ENCODE peak calls at places on chromosomes 13 and 19, in ten cellular contexts. One of them, this sample, is unnamed.

GRCh38 chr19:8097198-8097597 is 44.6 kb downstream of the CCL25 start:
- DNase-seq in activated CD4-positive, alpha-beta T cell treated with anti-CD3 and anti-CD28 coated beads for 24 hours: no peak
- DNase-seq in HL-60: no peak
- DNase-seq in AG09309: no peak
- DNase-seq in BE2C: no peak
- DNase-seq in GM18507: no peak
- DNase-seq in head of caudate nucleus: no peak
- DNase-seq in stromal cell of bone marrow: no peak
- DNase-seq in CD4-positive, alpha-beta memory T cell: no peak
- DNase-seq in HuH-7: no peak
- DNase-seq in this sample: no peak

GRCh38 chr13:112885782-112886268 is 83.2 kb upstream of the MCF2L start:
- DNase-seq in activated CD4-positive, alpha-beta T cell treated with anti-CD3 and anti-CD28 coated beads for 24 hours: no peak
- DNase-seq in HuH-7: peak
- DNase-seq in BE2C: peak
- DNase-seq in head of caudate nucleus: no peak
- DNase-seq in HL-60: no peak
- DNase-seq in AG09309: peak
- DNase-seq in GM18507: no peak
- DNase-seq in CD4-positive, alpha-beta memory T cell: no peak
- DNase-seq in stromal cell of bone marrow: peak
- DNase-seq in this sample: peak

GRCh38 chr19:56663931-56664500 is 7.5 kb downstream of the ZNF835 start:
- DNase-seq in head of caudate nucleus: no peak
- DNase-seq in AG09309: no peak
- DNase-seq in activated CD4-positive, alpha-beta T cell treated with anti-CD3 and anti-CD28 coated beads for 24 hours: no peak
- DNase-seq in CD4-positive, alpha-beta memory T cell: no peak
- DNase-seq in HuH-7: no peak
- DNase-seq in HL-60: no peak
- DNase-seq in stromal cell of bone marrow: no peak
- DNase-seq in GM18507: no peak
- DNase-seq in BE2C: no peak
- DNase-seq in this sample: no peak

GRCh38 chr19:38683393-38684077 is 36.1 kb downstream of the ACTN4 start:
- DNase-seq in HuH-7: peak
- DNase-seq in BE2C: peak
- DNase-seq in stromal cell of bone marrow: peak
- DNase-seq in activated CD4-positive, alpha-beta T cell treated with anti-CD3 and anti-CD28 coated beads for 24 hours: peak
- DNase-seq in CD4-positive, alpha-beta memory T cell: no peak
- DNase-seq in head of caudate nucleus: peak
- DNase-seq in GM18507: no peak
- DNase-seq in AG09309: no peak
- DNase-seq in HL-60: peak
- DNase-seq in this sample: peak

GRCh38 chr19:50300814-50301606 is 28.2 kb downstream of the KCNC3 start:
- DNase-seq in AG09309: peak
- DNase-seq in HuH-7: no peak
- DNase-seq in head of caudate nucleus: no peak
- DNase-seq in stromal cell of bone marrow: peak
- DNase-seq in HL-60: no peak
- DNase-seq in CD4-positive, alpha-beta memory T cell: no peak
- DNase-seq in BE2C: no peak
- DNase-seq in GM18507: no peak
- DNase-seq in activated CD4-positive, alpha-beta T cell treated with anti-CD3 and anti-CD28 coated beads for 24 hours: no peak
- DNase-seq in this sample: no peak

GRCh38 chr13:91046715-91047327 is 300.7 kb upstream of the MIR17HG start:
- DNase-seq in CD4-positive, alpha-beta memory T cell: no peak
- DNase-seq in GM18507: no peak
- DNase-seq in AG09309: no peak
- DNase-seq in HuH-7: no peak
- DNase-seq in HL-60: no peak
- DNase-seq in head of caudate nucleus: peak
- DNase-seq in stromal cell of bone marrow: no peak
- DNase-seq in activated CD4-positive, alpha-beta T cell treated with anti-CD3 and anti-CD28 coated beads for 24 hours: no peak
- DNase-seq in BE2C: no peak
- DNase-seq in this sample: no peak

GRCh38 chr13:98665638-98665995 is 86.9 kb downstream of the SLC15A1 start:
- DNase-seq in AG09309: no peak
- DNase-seq in head of caudate nucleus: no peak
- DNase-seq in GM18507: no peak
- DNase-seq in HuH-7: no peak
- DNase-seq in BE2C: no peak
- DNase-seq in CD4-positive, alpha-beta memory T cell: no peak
- DNase-seq in activated CD4-positive, alpha-beta T cell treated with anti-CD3 and anti-CD28 coated beads for 24 hours: no peak
- DNase-seq in stromal cell of bone marrow: no peak
- DNase-seq in HL-60: no peak
- DNase-seq in this sample: no peak

GRCh38 chr13:44045179-44045562 is 165.5 kb downstream of the LACC1 start:
- DNase-seq in AG09309: no peak
- DNase-seq in head of caudate nucleus: peak
- DNase-seq in HuH-7: no peak
- DNase-seq in activated CD4-positive, alpha-beta T cell treated with anti-CD3 and anti-CD28 coated beads for 24 hours: no peak
- DNase-seq in GM18507: no peak
- DNase-seq in BE2C: no peak
- DNase-seq in HL-60: no peak
- DNase-seq in CD4-positive, alpha-beta memory T cell: no peak
- DNase-seq in stromal cell of bone marrow: no peak
- DNase-seq in this sample: no peak

GRCh38 chr13:73970413-73971055 is 163.7 kb downstream of the KLF12 start:
- DNase-seq in activated CD4-positive, alpha-beta T cell treated with anti-CD3 and anti-CD28 coated beads for 24 hours: no peak
- DNase-seq in head of caudate nucleus: no peak
- DNase-seq in CD4-positive, alpha-beta memory T cell: no peak
- DNase-seq in HuH-7: no peak
- DNase-seq in HL-60: no peak
- DNase-seq in AG09309: no peak
- DNase-seq in GM18507: no peak
- DNase-seq in stromal cell of bone marrow: no peak
- DNase-seq in BE2C: no peak
- DNase-seq in this sample: no peak

GRCh38 chr13:40102854-40103253 is 447.4 kb downstream of the COG6 start:
- DNase-seq in GM18507: no peak
- DNase-seq in BE2C: no peak
- DNase-seq in HuH-7: no peak
- DNase-seq in HL-60: no peak
- DNase-seq in AG09309: peak
- DNase-seq in head of caudate nucleus: peak
- DNase-seq in stromal cell of bone marrow: no peak
- DNase-seq in activated CD4-positive, alpha-beta T cell treated with anti-CD3 and anti-CD28 coated beads for 24 hours: peak
- DNase-seq in CD4-positive, alpha-beta memory T cell: no peak
- DNase-seq in this sample: no peak

GRCh38 chr19:7788178-7788932 is 25.3 kb downstream of the CLEC4M start:
- DNase-seq in head of caudate nucleus: peak
- DNase-seq in GM18507: no peak
- DNase-seq in AG09309: no peak
- DNase-seq in BE2C: no peak
- DNase-seq in activated CD4-positive, alpha-beta T cell treated with anti-CD3 and anti-CD28 coated beads for 24 hours: no peak
- DNase-seq in HuH-7: no peak
- DNase-seq in stromal cell of bone marrow: no peak
- DNase-seq in HL-60: no peak
- DNase-seq in CD4-positive, alpha-beta memory T cell: no peak
- DNase-seq in this sample: no peak

GRCh38 chr19:28532765-28533341 is 680.1 kb downstream of the UQCRFS1 start:
- DNase-seq in BE2C: no peak
- DNase-seq in HL-60: no peak
- DNase-seq in CD4-positive, alpha-beta memory T cell: no peak
- DNase-seq in GM18507: no peak
- DNase-seq in stromal cell of bone marrow: no peak
- DNase-seq in HuH-7: no peak
- DNase-seq in head of caudate nucleus: no peak
- DNase-seq in activated CD4-positive, alpha-beta T cell treated with anti-CD3 and anti-CD28 coated beads for 24 hours: no peak
- DNase-seq in AG09309: no peak
- DNase-seq in this sample: no peak

GRCh38 chr13:101415358-101416174 is 742 bp downstream of the NALCN start:
- DNase-seq in BE2C: no peak
- DNase-seq in CD4-positive, alpha-beta memory T cell: no peak
- DNase-seq in stromal cell of bone marrow: no peak
- DNase-seq in HuH-7: no peak
- DNase-seq in AG09309: no peak
- DNase-seq in head of caudate nucleus: peak
- DNase-seq in HL-60: no peak
- DNase-seq in GM18507: no peak
- DNase-seq in activated CD4-positive, alpha-beta T cell treated with anti-CD3 and anti-CD28 coated beads for 24 hours: no peak
- DNase-seq in this sample: no peak

GRCh38 chr13:25574437-25575426 is 203.0 kb downstream of the ATP8A2 start:
- DNase-seq in AG09309: peak
- DNase-seq in CD4-positive, alpha-beta memory T cell: peak
- DNase-seq in HL-60: peak
- DNase-seq in BE2C: peak
- DNase-seq in head of caudate nucleus: peak
- DNase-seq in GM18507: peak
- DNase-seq in stromal cell of bone marrow: peak
- DNase-seq in HuH-7: peak
- DNase-seq in activated CD4-positive, alpha-beta T cell treated with anti-CD3 and anti-CD28 coated beads for 24 hours: peak
- DNase-seq in this sample: peak

GRCh38 chr19:35995655-35995993 is 636 bp downstream of the SDHAF1 start:
- DNase-seq in HL-60: peak
- DNase-seq in CD4-positive, alpha-beta memory T cell: no peak
- DNase-seq in stromal cell of bone marrow: no peak
- DNase-seq in AG09309: no peak
- DNase-seq in head of caudate nucleus: no peak
- DNase-seq in GM18507: no peak
- DNase-seq in activated CD4-positive, alpha-beta T cell treated with anti-CD3 and anti-CD28 coated beads for 24 hours: no peak
- DNase-seq in BE2C: peak
- DNase-seq in HuH-7: peak
- DNase-seq in this sample: peak

GRCh38 chr13:40490086-40490723 is 176.2 kb downstream of the FOXO1 start:
- DNase-seq in head of caudate nucleus: peak
- DNase-seq in CD4-positive, alpha-beta memory T cell: peak
- DNase-seq in activated CD4-positive, alpha-beta T cell treated with anti-CD3 and anti-CD28 coated beads for 24 hours: no peak
- DNase-seq in HuH-7: no peak
- DNase-seq in BE2C: no peak
- DNase-seq in HL-60: no peak
- DNase-seq in stromal cell of bone marrow: no peak
- DNase-seq in GM18507: no peak
- DNase-seq in AG09309: no peak
- DNase-seq in this sample: peak

GRCh38 chr19:29329460-29330134 is 116.6 kb upstream of the UQCRFS1 start:
- DNase-seq in head of caudate nucleus: no peak
- DNase-seq in AG09309: no peak
- DNase-seq in CD4-positive, alpha-beta memory T cell: no peak
- DNase-seq in HL-60: peak
- DNase-seq in activated CD4-positive, alpha-beta T cell treated with anti-CD3 and anti-CD28 coated beads for 24 hours: no peak
- DNase-seq in HuH-7: peak
- DNase-seq in BE2C: no peak
- DNase-seq in stromal cell of bone marrow: no peak
- DNase-seq in GM18507: no peak
- DNase-seq in this sample: no peak

GRCh38 chr13:103799028-103799427 is 732.8 kb upstream of the SLC10A2 start:
- DNase-seq in CD4-positive, alpha-beta memory T cell: no peak
- DNase-seq in BE2C: no peak
- DNase-seq in stromal cell of bone marrow: no peak
- DNase-seq in activated CD4-positive, alpha-beta T cell treated with anti-CD3 and anti-CD28 coated beads for 24 hours: no peak
- DNase-seq in head of caudate nucleus: no peak
- DNase-seq in AG09309: no peak
- DNase-seq in HL-60: no peak
- DNase-seq in HuH-7: no peak
- DNase-seq in GM18507: no peak
- DNase-seq in this sample: no peak

GRCh38 chr19:40054632-40055031 is 1.4 kb downstream of the ZNF780B start:
- DNase-seq in GM18507: no peak
- DNase-seq in HL-60: no peak
- DNase-seq in HuH-7: no peak
- DNase-seq in BE2C: no peak
- DNase-seq in CD4-positive, alpha-beta memory T cell: no peak
- DNase-seq in head of caudate nucleus: no peak
- DNase-seq in activated CD4-positive, alpha-beta T cell treated with anti-CD3 and anti-CD28 coated beads for 24 hours: no peak
- DNase-seq in AG09309: no peak
- DNase-seq in stromal cell of bone marrow: no peak
- DNase-seq in this sample: no peak

GRCh38 chr19:29491491-29491890 is 34.3 kb upstream of the VSTM2B start:
- DNase-seq in activated CD4-positive, alpha-beta T cell treated with anti-CD3 and anti-CD28 coated beads for 24 hours: no peak
- DNase-seq in head of caudate nucleus: peak
- DNase-seq in HuH-7: no peak
- DNase-seq in CD4-positive, alpha-beta memory T cell: no peak
- DNase-seq in HL-60: no peak
- DNase-seq in GM18507: no peak
- DNase-seq in stromal cell of bone marrow: no peak
- DNase-seq in AG09309: no peak
- DNase-seq in BE2C: no peak
- DNase-seq in this sample: peak

GRCh38 chr19:38640368-38640767 is 7.1 kb upstream of the ACTN4 start:
- DNase-seq in stromal cell of bone marrow: no peak
- DNase-seq in HL-60: no peak
- DNase-seq in GM18507: no peak
- DNase-seq in CD4-positive, alpha-beta memory T cell: no peak
- DNase-seq in activated CD4-positive, alpha-beta T cell treated with anti-CD3 and anti-CD28 coated beads for 24 hours: no peak
- DNase-seq in head of caudate nucleus: no peak
- DNase-seq in BE2C: no peak
- DNase-seq in AG09309: no peak
- DNase-seq in HuH-7: no peak
- DNase-seq in this sample: no peak

GRCh38 chr13:99151516-99151915 is 49.1 kb upstream of the UBAC2 start:
- DNase-seq in stromal cell of bone marrow: peak
- DNase-seq in CD4-positive, alpha-beta memory T cell: no peak
- DNase-seq in BE2C: no peak
- DNase-seq in HL-60: no peak
- DNase-seq in GM18507: no peak
- DNase-seq in head of caudate nucleus: no peak
- DNase-seq in HuH-7: no peak
- DNase-seq in activated CD4-positive, alpha-beta T cell treated with anti-CD3 and anti-CD28 coated beads for 24 hours: no peak
- DNase-seq in AG09309: no peak
- DNase-seq in this sample: no peak

GRCh38 chr13:110699148-110700145 is 6.5 kb downstream of the CARS2 start:
- DNase-seq in HuH-7: no peak
- DNase-seq in stromal cell of bone marrow: no peak
- DNase-seq in CD4-positive, alpha-beta memory T cell: no peak
- DNase-seq in BE2C: no peak
- DNase-seq in AG09309: no peak
- DNase-seq in activated CD4-positive, alpha-beta T cell treated with anti-CD3 and anti-CD28 coated beads for 24 hours: no peak
- DNase-seq in head of caudate nucleus: no peak
- DNase-seq in GM18507: no peak
- DNase-seq in HL-60: peak
- DNase-seq in this sample: no peak

GRCh38 chr19:13748169-13748884 is 16.0 kb upstream of the MRI1 start:
- DNase-seq in AG09309: peak
- DNase-seq in GM18507: no peak
- DNase-seq in HuH-7: no peak
- DNase-seq in head of caudate nucleus: no peak
- DNase-seq in BE2C: no peak
- DNase-seq in HL-60: peak
- DNase-seq in CD4-positive, alpha-beta memory T cell: no peak
- DNase-seq in stromal cell of bone marrow: peak
- DNase-seq in activated CD4-positive, alpha-beta T cell treated with anti-CD3 and anti-CD28 coated beads for 24 hours: no peak
- DNase-seq in this sample: no peak

GRCh38 chr19:29873024-29873800 is 61.4 kb downstream of the CCNE1 start:
- DNase-seq in GM18507: peak
- DNase-seq in HuH-7: peak
- DNase-seq in BE2C: peak
- DNase-seq in head of caudate nucleus: peak
- DNase-seq in AG09309: no peak
- DNase-seq in stromal cell of bone marrow: no peak
- DNase-seq in HL-60: no peak
- DNase-seq in activated CD4-positive, alpha-beta T cell treated with anti-CD3 and anti-CD28 coated beads for 24 hours: peak
- DNase-seq in CD4-positive, alpha-beta memory T cell: peak
- DNase-seq in this sample: peak

GRCh38 chr19:33777351-33777750 is 19.3 kb upstream of the KCTD15 start:
- DNase-seq in GM18507: no peak
- DNase-seq in HuH-7: no peak
- DNase-seq in stromal cell of bone marrow: no peak
- DNase-seq in head of caudate nucleus: no peak
- DNase-seq in CD4-positive, alpha-beta memory T cell: no peak
- DNase-seq in HL-60: no peak
- DNase-seq in activated CD4-positive, alpha-beta T cell treated with anti-CD3 and anti-CD28 coated beads for 24 hours: no peak
- DNase-seq in BE2C: no peak
- DNase-seq in AG09309: no peak
- DNase-seq in this sample: no peak

GRCh38 chr19:12133069-12133468 is 7.1 kb downstream of the ZNF20 start:
- DNase-seq in CD4-positive, alpha-beta memory T cell: no peak
- DNase-seq in BE2C: no peak
- DNase-seq in AG09309: no peak
- DNase-seq in HuH-7: no peak
- DNase-seq in activated CD4-positive, alpha-beta T cell treated with anti-CD3 and anti-CD28 coated beads for 24 hours: no peak
- DNase-seq in HL-60: no peak
- DNase-seq in stromal cell of bone marrow: no peak
- DNase-seq in head of caudate nucleus: no peak
- DNase-seq in GM18507: no peak
- DNase-seq in this sample: no peak

GRCh38 chr19:20423381-20424207 is 142.0 kb downstream of the ZNF737 start:
- DNase-seq in head of caudate nucleus: peak
- DNase-seq in BE2C: no peak
- DNase-seq in activated CD4-positive, alpha-beta T cell treated with anti-CD3 and anti-CD28 coated beads for 24 hours: peak
- DNase-seq in AG09309: no peak
- DNase-seq in stromal cell of bone marrow: peak
- DNase-seq in CD4-positive, alpha-beta memory T cell: peak
- DNase-seq in HL-60: peak
- DNase-seq in HuH-7: no peak
- DNase-seq in GM18507: no peak
- DNase-seq in this sample: peak